ENCODE peak calls at places on chromosomes 13 and 19, in four cellular contexts. S is tibial nerve; F is CD4-positive, alpha-beta memory T cell; P is spleen. C is an unnamed sample.

GRCh38 chr19:41951686-41952172 is 7.4 kb downstream of the RABAC1 start:
- DNase-seq in S (peak; percentile 73), F (peak; percentile 72), P (peak; percentile 94), C (peak; percentile 65)

GRCh38 chr19:1104452-1105216 is 840 bp downstream of the GPX4 start:
- DNase-seq in S (peak; percentile 59), F (peak; percentile 71), P (peak; percentile 93), C (peak; percentile 71)

GRCh38 chr19:10848208-10848843 is at the start of gene C19orf38:
- DNase-seq in S (no peak), F (no peak), P (peak; percentile 84), C (no peak)

GRCh38 chr13:28582225-28582891 is 76.6 kb upstream of the POMP start:
- DNase-seq in S (no peak), F (no peak), P (no peak), C (no peak)

GRCh38 chr13:114167445-114167844 is 11.6 kb upstream of the CFAP97D2 start:
- DNase-seq in S (no peak), F (no peak), P (no peak), C (no peak)

GRCh38 chr13:109273326-109273751 is 513.0 kb downstream of the IRS2 start:
- DNase-seq in S (no peak), F (no peak), P (no peak), C (no peak)

GRCh38 chr13:59266478-59267063 is 897.2 kb downstream of the DIAPH3 start:
- DNase-seq in S (no peak), F (no peak), P (no peak), C (no peak)

GRCh38 chr13:109760372-109760771 is 26.0 kb downstream of the IRS2 start:
- DNase-seq in S (no peak), F (no peak), P (no peak), C (no peak)

GRCh38 chr19:10339380-10339960 is at the start of gene ICAM3:
- DNase-seq in S (no peak), F (peak; percentile 48), P (peak; percentile 96), C (peak; percentile 24)

GRCh38 chr19:4016903-4017638 is 9.5 kb downstream of the PIAS4 start:
- DNase-seq in S (no peak), F (no peak), P (no peak), C (no peak)

GRCh38 chr13:94195715-94196114 is 283.8 kb downstream of the DCT start:
- DNase-seq in S (no peak), F (no peak), P (no peak), C (no peak)

GRCh38 chr13:20652946-20653345 is 50.6 kb upstream of the IL17D start:
- DNase-seq in S (no peak), F (no peak), P (no peak), C (no peak)

GRCh38 chr13:30872685-30873443 is 33.2 kb upstream of the MEDAG start:
- DNase-seq in S (peak; percentile 67), F (no peak), P (no peak), C (no peak)

GRCh38 chr13:76677047-76677446 is 209.2 kb downstream of the KCTD12 start:
- DNase-seq in S (peak; percentile 59), F (no peak), P (no peak), C (no peak)

GRCh38 chr13:91017031-91017668 is 330.3 kb upstream of the MIR17HG start:
- DNase-seq in S (no peak), F (no peak), P (no peak), C (no peak)

GRCh38 chr13:111344471-111345191 is 24.2 kb downstream of the TEX29 start:
- DNase-seq in S (no peak), F (no peak), P (no peak), C (no peak)

GRCh38 chr13:79803939-79804487 is 323.1 kb downstream of the NDFIP2 start:
- DNase-seq in S (no peak), F (no peak), P (no peak), C (no peak)

GRCh38 chr13:51249767-51250741 is 27.9 kb downstream of the FAM124A start:
- DNase-seq in S (no peak), F (no peak), P (no peak), C (no peak)

GRCh38 chr13:32443111-32443510 is 15.2 kb upstream of the N4BP2L1 start:
- DNase-seq in S (peak; percentile 19), F (peak; percentile 45), P (no peak), C (no peak)

GRCh38 chr13:48493076-48493765 is 39.7 kb downstream of the RCBTB2 start:
- DNase-seq in S (no peak), F (peak; percentile 58), P (no peak), C (no peak)

GRCh38 chr19:38676023-38676877 is 28.8 kb downstream of the ACTN4 start:
- DNase-seq in S (no peak), F (no peak), P (peak; percentile 80), C (no peak)

GRCh38 chr19:17455711-17456123 is 5.0 kb downstream of the NXNL1 start:
- DNase-seq in S (no peak), F (no peak), P (no peak), C (no peak)

GRCh38 chr13:107964356-107964755 is 251.0 kb downstream of the LIG4 start:
- DNase-seq in S (no peak), F (no peak), P (no peak), C (no peak)

GRCh38 chr13:78383899-78384298 is 219.5 kb downstream of the POU4F1 start:
- DNase-seq in S (no peak), F (no peak), P (no peak), C (no peak)

DNA sequence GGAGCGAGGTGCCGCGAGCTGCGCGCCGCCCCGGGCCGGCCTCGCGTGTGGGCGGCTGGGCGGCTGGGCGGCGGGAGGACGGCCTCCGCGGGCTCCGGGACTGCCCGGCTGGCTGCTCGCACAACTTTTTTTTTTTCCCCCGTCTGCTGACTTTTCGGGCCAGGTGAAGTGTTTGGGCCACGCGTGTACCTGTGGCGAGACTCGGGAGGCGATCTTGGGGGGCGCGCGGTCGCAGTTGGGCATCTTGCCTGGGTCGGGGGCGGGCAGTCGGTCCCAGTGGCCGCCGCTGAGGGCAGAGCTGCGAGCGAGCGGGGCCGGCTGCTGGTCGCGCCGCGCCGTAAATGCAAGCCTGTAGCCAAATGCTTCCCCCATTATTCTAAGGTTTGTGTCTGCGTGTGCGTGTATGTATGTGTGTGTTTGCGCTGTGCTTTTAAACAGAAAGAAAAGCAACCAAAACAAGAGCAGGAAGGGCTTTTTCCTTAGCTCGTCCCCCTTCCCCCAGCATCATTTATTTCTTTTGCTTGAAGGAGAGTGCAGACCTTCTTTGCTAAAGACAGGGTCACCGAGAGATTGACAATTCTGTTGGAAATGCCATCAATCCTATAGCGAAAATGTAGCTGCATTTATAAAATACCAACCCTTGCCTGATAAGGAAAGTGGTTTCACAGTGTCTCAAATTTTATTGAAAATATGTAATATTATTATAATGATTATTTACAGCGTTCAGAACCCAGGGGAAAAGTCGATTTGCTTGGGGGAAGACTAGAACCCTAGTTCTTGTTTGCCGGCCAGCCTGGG is 143.3 kb upstream of the ZNF536 start:
- DNase-seq in S (no peak), F (no peak), P (no peak), C (no peak)
- H3K4me3 ChIP-seq in S (peak overlapping the region; percentile 69), F (no peak overlapping the region), P (peak overlapping the region; percentile 56), C (no peak overlapping the region)

DNA sequence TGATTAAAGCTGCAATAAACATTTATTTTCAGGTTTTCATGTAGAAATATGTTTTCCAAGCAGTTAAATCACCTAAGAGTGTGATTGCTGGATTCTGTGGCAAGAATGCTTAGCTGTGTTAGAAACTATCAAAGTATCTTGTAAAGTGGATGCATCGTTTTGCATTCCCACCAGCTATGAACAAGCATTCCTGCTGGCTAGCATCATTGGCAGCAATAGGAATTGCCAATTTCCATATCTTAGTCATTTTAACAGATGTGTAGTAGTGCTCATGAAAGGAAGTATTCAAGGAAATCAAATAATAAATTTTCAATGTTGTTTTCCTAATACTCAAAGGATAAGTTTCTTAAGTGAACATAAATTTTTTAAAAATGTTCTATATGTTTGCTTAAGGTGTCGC is 556.8 kb downstream of the SLITRK1 start:
- DNase-seq in S (no peak), F (no peak), P (no peak), C (no peak)
- H3K27ac ChIP-seq in S (no peak overlapping the region), F (no peak overlapping the region), P (no peak overlapping the region), C (no peak overlapping the region)

GRCh38 chr19:16359964-16360363 is 35.3 kb downstream of the KLF2 start:
- DNase-seq in S (no peak), F (peak; percentile 30), P (no peak), C (no peak)

GRCh38 chr19:16359074-16359473 is 34.4 kb downstream of the KLF2 start:
- DNase-seq in S (no peak), F (no peak), P (no peak), C (no peak)

GRCh38 chr19:16361254-16361653 is 36.6 kb downstream of the KLF2 start:
- DNase-seq in S (no peak), F (no peak), P (no peak), C (no peak)

GRCh38 chr19:16361926-16362325 is 37.3 kb downstream of the KLF2 start:
- DNase-seq in S (no peak), F (no peak), P (no peak), C (no peak)

DNA sequence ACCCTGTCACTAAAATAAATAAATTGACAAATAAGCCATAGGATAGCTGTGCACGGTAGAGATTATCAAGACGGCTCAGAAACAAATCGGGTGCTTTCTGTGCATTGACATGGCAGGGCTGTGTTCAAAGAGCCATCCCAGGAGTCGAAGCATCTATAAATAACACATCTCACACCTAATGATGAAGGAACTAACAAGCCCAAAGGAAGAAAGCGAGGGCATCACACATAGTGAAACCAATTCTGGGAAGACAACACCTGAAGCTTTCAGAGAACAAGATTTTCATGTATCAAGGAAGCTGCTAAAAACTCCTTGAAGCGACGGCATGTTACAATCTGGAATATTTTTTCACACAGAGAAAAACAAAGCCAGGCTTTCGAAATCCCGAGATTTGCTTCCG is 36.1 kb downstream of the KLF2 start:
- DNase-seq in S (no peak), F (no peak), P (no peak), C (no peak)
- H3K4me3 ChIP-seq in S (no peak overlapping the region), F (no peak overlapping the region), P (no peak overlapping the region), C (peak overlapping the region; percentile 5)

GRCh38 chr19:46448601-46449000 is 19.9 kb upstream of the PNMA8C start:
- DNase-seq in S (no peak), F (no peak), P (no peak), C (no peak)

GRCh38 chr19:46446021-46446420 is 17.3 kb upstream of the PNMA8C start:
- DNase-seq in S (no peak), F (no peak), P (no peak), C (no peak)

GRCh38 chr19:46451352-46451751 is 20.0 kb downstream of the PNMA8A start:
- DNase-seq in S (no peak), F (no peak), P (no peak), C (no peak)

GRCh38 chr19:46447006-46447405 is 18.3 kb upstream of the PNMA8C start:
- DNase-seq in S (no peak), F (no peak), P (no peak), C (no peak)

DNA sequence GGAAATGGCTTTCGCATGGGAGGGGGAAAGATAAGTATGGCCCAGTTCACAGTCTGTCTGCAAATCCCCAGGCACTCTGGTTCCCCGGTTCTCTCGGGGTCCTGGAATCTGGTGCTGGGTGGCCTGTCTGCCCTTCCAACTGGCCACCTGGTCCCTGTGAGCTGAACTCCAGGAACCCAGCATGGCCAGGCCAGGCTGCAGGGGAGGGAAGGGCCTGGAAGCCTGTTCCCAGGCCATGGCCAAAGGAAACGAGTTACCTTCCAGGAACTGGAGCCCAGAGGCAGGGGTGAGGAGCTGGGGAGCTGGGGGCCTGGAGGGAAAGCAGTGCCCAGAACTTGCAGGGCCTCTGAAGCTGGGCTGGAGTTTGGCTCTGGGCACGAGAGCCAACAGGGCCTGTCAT is 19.1 kb upstream of the PNMA8C start:
- DNase-seq in S (no peak), F (no peak), P (no peak), C (no peak)
- H3K27ac ChIP-seq in S (no peak overlapping the region), F (no peak overlapping the region), P (no peak overlapping the region), C (no peak overlapping the region)

C was measured in effector memory CD4-positive, alpha-beta T cell.